ENCODE peak calls at places on chromosomes 16 and 17, in six cellular contexts. L is endothelial cell of umbilical vein, D is fibroblast of lung, N is SK-N-SH, V is HCT116, G is PC-3. U is an unnamed sample.

GRCh38 chr16:80594756-80595155 is 54.0 kb downstream of the DYNLRB2 start:
- DNase-seq in G (peak), L (no peak), D (peak), N (no peak), V (no peak), U (no peak)

GRCh38 chr17:54992797-54993639 is 24.5 kb downstream of the STXBP4 start:
- DNase-seq in V (peak), L (peak), G (peak), D (peak), N (peak), U (no peak)

GRCh38 chr16:12798171-12798570 is 5.5 kb downstream of the CPPED1 start:
- DNase-seq in V (no peak), D (no peak), L (no peak), G (no peak), N (no peak), U (no peak)

GRCh38 chr17:50903604-50904521 is 37.7 kb upstream of the TOB1 start:
- DNase-seq in N (no peak), D (peak), G (peak), L (no peak), V (no peak), U (no peak)

GRCh38 chr17:28760987-28761562 is 17.3 kb downstream of the TRAF4 start:
- DNase-seq in G (peak), V (no peak), L (peak), N (no peak), D (peak), U (peak)

GRCh38 chr16:30185683-30186421 is 2.5 kb downstream of the CORO1A start:
- DNase-seq in D (no peak), N (peak), G (no peak), V (no peak), L (no peak), U (peak)

GRCh38 chr17:68599091-68599872 is 1.9 kb downstream of the FAM20A start:
- DNase-seq in N (no peak), V (no peak), L (no peak), D (no peak), G (peak), U (no peak)

GRCh38 chr16:67158637-67159600 is 790 bp downstream of the TRADD start:
- DNase-seq in N (peak), L (no peak), D (peak), V (no peak), G (peak), U (peak)

GRCh38 chr17:44164476-44164875 is 6.0 kb upstream of the ASB16 start:
- DNase-seq in G (peak), D (no peak), N (no peak), V (no peak), L (no peak), U (no peak)

GRCh38 chr16:23795369-23795768 is 40.4 kb upstream of the PRKCB start:
- DNase-seq in G (no peak), V (no peak), N (no peak), D (no peak), L (no peak), U (no peak)

GRCh38 chr16:11833951-11834695 is 17.2 kb downstream of the RSL1D1 start:
- DNase-seq in G (peak), V (no peak), D (peak), N (no peak), L (no peak), U (no peak)

GRCh38 chr16:11263737-11264136 is 5.4 kb downstream of the TNP2 start:
- DNase-seq in L (no peak), V (no peak), D (no peak), N (no peak), G (no peak), U (no peak)

GRCh38 chr16:70495425-70496182 is 27.8 kb downstream of the COG4 start:
- DNase-seq in N (no peak), D (no peak), G (no peak), V (no peak), L (no peak), U (no peak)

GRCh38 chr17:81868674-81869220 is 2.4 kb downstream of the ARHGDIA start:
- DNase-seq in L (no peak), N (peak), G (peak), D (peak), V (peak), U (peak)

GRCh38 chr17:19671433-19671832 is 22.9 kb downstream of the ALDH3A2 start:
- DNase-seq in G (no peak), N (no peak), L (no peak), D (no peak), V (no peak), U (no peak)

GRCh38 chr17:48068491-48068961 is 20.4 kb downstream of the NFE2L1 start:
- DNase-seq in L (no peak), G (peak), V (no peak), D (peak), N (no peak), U (no peak)

GRCh38 chr17:7651097-7651958 is 602 bp downstream of the ATP1B2 start:
- DNase-seq in N (peak), D (no peak), L (no peak), V (no peak), G (no peak), U (peak)

GRCh38 chr16:85279874-85280545 is 167.7 kb upstream of the CIBAR2 start:
- DNase-seq in L (no peak), G (no peak), V (no peak), D (no peak), N (no peak), U (peak)

GRCh38 chr16:17633146-17633966 is 162.6 kb upstream of the XYLT1 start:
- DNase-seq in V (no peak), L (no peak), N (no peak), G (no peak), D (peak), U (no peak)

GRCh38 chr17:60601443-60602384 is 1.7 kb downstream of the PPM1D start:
- DNase-seq in N (peak), G (peak), V (peak), L (peak), D (peak), U (no peak)

GRCh38 chr16:49436181-49436580 is 62.6 kb downstream of the C16orf78 start:
- DNase-seq in D (no peak), V (no peak), G (no peak), N (no peak), L (no peak), U (no peak)

GRCh38 chr16:50721549-50722409 is 20.1 kb upstream of the CYLD start:
- DNase-seq in G (peak), V (no peak), N (no peak), L (no peak), D (no peak), U (no peak)

GRCh38 chr16:48206594-48207242 is 37.4 kb upstream of the LONP2 start:
- DNase-seq in D (no peak), V (no peak), L (no peak), N (no peak), G (peak), U (no peak)

GRCh38 chr16:15960124-15960971 is 10.9 kb downstream of the ABCC1 start:
- DNase-seq in G (no peak), D (peak), L (peak), V (no peak), N (no peak), U (no peak)
- H3K9ac ChIP-seq in G (no peak), D (no peak), L (peak), V (no peak), N (no peak), U (no peak)

GRCh38 chr17:1939979-1940809 is 84.9 kb downstream of the RTN4RL1 start:
- DNase-seq in D (no peak), V (no peak), G (no peak), N (peak), L (no peak), U (peak)
- TF ChIP-seq CTCF in D (no peak), V (no peak), G (no peak), N (no peak), L (no peak), U (no peak)

DNA sequence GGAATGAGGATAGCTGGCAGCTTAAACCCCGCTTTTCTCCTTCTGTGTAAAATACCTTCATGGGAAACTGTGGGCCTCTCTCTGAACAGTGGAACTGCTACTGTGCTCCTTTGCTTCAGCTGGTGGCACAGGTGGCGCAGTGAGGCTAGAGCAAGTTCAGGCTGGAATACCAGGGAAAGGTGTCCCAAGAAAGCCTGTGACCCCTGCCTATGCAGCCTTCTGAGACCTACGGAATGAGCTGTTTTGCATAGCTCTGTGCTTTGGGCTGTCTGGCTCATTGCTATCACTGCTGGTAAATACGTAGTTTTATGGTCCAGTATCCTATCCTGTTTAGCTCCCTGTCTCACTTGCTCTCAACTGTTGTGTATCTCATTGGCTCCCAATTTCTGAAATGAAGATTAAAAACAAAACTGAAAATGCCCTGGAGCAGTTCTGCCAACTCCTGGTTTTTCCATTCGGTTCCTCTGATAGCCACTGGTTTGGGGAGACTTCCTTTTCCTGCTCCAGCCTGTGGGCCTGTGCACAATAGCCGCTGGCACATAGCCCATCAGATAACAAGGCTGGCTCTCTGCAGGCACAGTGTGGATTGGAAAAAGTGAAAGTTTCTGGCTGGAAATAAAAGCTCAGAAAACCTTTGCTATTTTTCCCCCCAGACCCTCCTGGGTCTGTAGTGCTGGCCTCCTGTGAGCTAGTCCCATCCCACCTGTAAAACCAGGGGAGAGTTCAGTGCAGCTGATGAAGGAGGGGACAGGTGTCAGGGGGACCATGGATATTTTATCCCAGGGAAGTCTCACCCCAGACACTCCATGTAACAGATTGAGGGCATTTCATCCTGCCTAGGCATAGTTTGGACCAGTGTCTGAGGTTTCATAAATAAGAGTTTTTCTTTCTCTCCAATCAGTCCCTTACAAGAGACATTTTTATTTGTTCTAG is 24.1 kb downstream of the LIMD2 start:
- DNase-seq in N (peak), D (peak), L (peak), G (peak), V (peak), U (peak)
- H3K4me3 ChIP-seq in N (peak), D (no peak), L (no peak), G (peak), V (peak), U (peak)

GRCh38 chr17:62871291-62871690 is 63.2 kb upstream of the MARCHF10 start:
- DNase-seq in N (no peak), V (no peak), D (no peak), L (no peak), G (no peak), U (no peak)

GRCh38 chr17:62870581-62870964 is 62.5 kb upstream of the MARCHF10 start:
- DNase-seq in D (no peak), L (no peak), N (peak), V (no peak), G (no peak), U (no peak)

GRCh38 chr17:62868008-62868407 is 59.9 kb upstream of the MARCHF10 start:
- DNase-seq in N (no peak), L (no peak), G (no peak), V (no peak), D (no peak), U (no peak)

GRCh38 chr17:62865586-62865985 is 57.5 kb upstream of the MARCHF10 start:
- DNase-seq in L (no peak), V (no peak), N (no peak), D (no peak), G (no peak), U (no peak)

GRCh38 chr17:62869885-62870580 is 61.9 kb upstream of the MARCHF10 start:
- DNase-seq in L (no peak), G (peak), D (peak), N (peak), V (no peak), U (no peak)
- H3K9ac ChIP-seq in L (no peak), G (no peak), D (no peak), N (peak), V (no peak), U (no peak)

DNA sequence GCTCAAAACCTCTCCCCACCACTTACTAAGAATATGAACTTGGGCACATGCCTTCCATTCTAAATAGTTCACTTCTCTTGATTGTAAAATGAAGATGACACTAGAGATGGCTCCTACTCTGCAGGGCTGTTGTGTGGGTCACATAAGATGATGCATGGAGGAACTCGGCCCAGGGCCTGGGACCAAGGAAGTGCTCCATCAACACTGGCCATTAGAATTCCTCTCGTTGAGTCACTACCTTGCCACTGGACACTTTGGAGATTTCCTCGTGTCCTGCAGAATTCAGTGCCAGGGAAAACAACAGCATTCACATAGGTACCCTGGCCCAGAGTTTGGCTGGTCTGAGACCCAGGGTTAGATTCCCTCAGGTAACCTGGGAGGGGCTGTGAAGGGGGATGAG is 18.6 kb downstream of the HNF1B start:
- DNase-seq in N (no peak), V (no peak), D (no peak), L (no peak), G (no peak), U (no peak)
- TF ChIP-seq CTCF in N (no peak), V (no peak), D (no peak), L (no peak), G (no peak), U (no peak)

GRCh38 chr16:75250089-75250808 is 1.2 kb downstream of the BCAR1 start:
- DNase-seq in G (peak), V (no peak), N (no peak), D (no peak), L (no peak), U (peak)
- H3K4me3 ChIP-seq in G (peak), V (peak), N (peak), D (peak), L (peak), U (peak)

U was measured in kidney.